ENCODE peak calls at places on chromosomes 13 and 19, in six cellular contexts. X is hippocampal formation; R is NCI-H345; I is cardiac fibroblast; U is neural progenitor cell; P is stimulated activated CD8-positive, alpha-beta memory T cell treated with anti-CD3 and anti-CD28 coated beads, Interleukin-7, amount 100 ng/mL, for 24 hours. W is an unnamed sample.

GRCh38 chr19:16435999-16436650 is 35.6 kb downstream of the EPS15L1 start:
- DNase-seq in X (no peak), I (peak), P (no peak), R (no peak), U (no peak), W (no peak)

GRCh38 chr13:109146912-109147624 is 517.7 kb downstream of the MYO16 start:
- DNase-seq in R (no peak), U (no peak), P (no peak), I (peak), X (no peak), W (no peak)

GRCh38 chr19:12694641-12695040 is 1.8 kb downstream of the FBXW9 start:
- DNase-seq in X (no peak), U (no peak), R (no peak), P (no peak), I (no peak), W (no peak)

GRCh38 chr19:55230780-55231179 is 2.2 kb upstream of the TMEM86B start:
- DNase-seq in X (no peak), I (no peak), P (no peak), U (no peak), R (no peak), W (no peak)

GRCh38 chr19:50645107-50645506 is 4.1 kb upstream of the C19orf81 start:
- DNase-seq in U (no peak), I (no peak), R (no peak), P (no peak), X (no peak), W (no peak)

GRCh38 chr19:48926909-48927308 is 6.6 kb upstream of the DHDH start:
- DNase-seq in X (peak), P (no peak), I (peak), R (no peak), U (no peak), W (peak)

GRCh38 chr19:19276386-19276785 is 3.3 kb upstream of the TM6SF2 start:
- DNase-seq in P (no peak), X (no peak), U (no peak), I (peak), R (no peak), W (no peak)

GRCh38 chr19:57245959-57246358 is 5.5 kb downstream of the ZNF805 start:
- DNase-seq in P (no peak), I (no peak), U (no peak), R (no peak), X (no peak), W (no peak)

GRCh38 chr13:98214707-98215106 is 37.6 kb upstream of the RNF113B start:
- DNase-seq in X (no peak), I (no peak), R (no peak), P (no peak), U (no peak), W (no peak)

GRCh38 chr13:51912091-51912490 is 50.3 kb downstream of the CCDC70 start:
- DNase-seq in U (no peak), X (peak), I (peak), R (peak), P (no peak), W (no peak)

GRCh38 chr19:10461047-10461949 is 41.0 kb downstream of the PDE4A start:
- DNase-seq in X (peak), U (peak), P (peak), I (peak), R (peak), W (peak)

GRCh38 chr19:49056101-49056901 is 1.2 kb downstream of the CGB7 start:
- DNase-seq in X (peak), I (peak), R (peak), P (no peak), U (peak), W (no peak)

W was measured in keratinocyte.